ENCODE peak calls at places on chromosome 1, in nine cellular contexts. H is GM12865, N is uterus, G is fibroblast of villous mesenchyme, C is pancreas, Z is astrocyte of the spinal cord, P is type B pancreatic cell, D is BE2C, Y is fibroblast of lung. V is an unnamed sample.
A peak's percentile ranks its signal among the peaks of the same experiment; 100 is the strongest.

GRCh38 chr1:231923461-231924132 is 297.0 kb downstream of the DISC1 start:
- DNase-seq in H (no peak), N (no peak), G (no peak), C (no peak), Z (peak; percentile 45), P (no peak), D (no peak), Y (no peak), V (no peak)

GRCh38 chr1:46798820-46799219 is at the start of gene CYP4B1:
- DNase-seq in H (no peak), N (peak; percentile 44), G (no peak), C (no peak), Z (no peak), P (no peak), D (no peak), Y (no peak), V (no peak)

GRCh38 chr1:150410582-150411101 is 46.7 kb downstream of the RPRD2 start:
- DNase-seq in H (no peak), N (no peak), G (peak; percentile 61), C (no peak), Z (peak; percentile 4), P (no peak), D (no peak), Y (peak; percentile 14), V (peak; percentile 92)

GRCh38 chr1:41898191-41898713 is 20.5 kb downstream of the HIVEP3 start:
- DNase-seq in H (peak; percentile 27), N (no peak), G (peak; percentile 70), C (no peak), Z (peak; percentile 34), P (peak; percentile 55), D (no peak), Y (peak; percentile 69), V (no peak)

GRCh38 chr1:40838045-40838979 is 23.9 kb downstream of the CITED4 start:
- DNase-seq in H (no peak), N (no peak), G (no peak), C (no peak), Z (no peak), P (no peak), D (no peak), Y (no peak), V (no peak)

GRCh38 chr1:4045397-4046010 is 145.4 kb upstream of the C1orf174 start:
- DNase-seq in H (no peak), N (no peak), G (no peak), C (no peak), Z (no peak), P (no peak), D (no peak), Y (no peak), V (no peak)

GRCh38 chr1:121558514-121558913 is 373.7 kb downstream of the SRGAP2C start:
- DNase-seq in H (no peak), N (no peak), G (peak; percentile 64), C (no peak), Z (peak; percentile 76), P (no peak), D (no peak), Y (peak; percentile 40), V (no peak)

GRCh38 chr1:156926175-156926574 is 5.7 kb downstream of the LRRC71 start:
- DNase-seq in H (peak; percentile 54), N (no peak), G (peak; percentile 45), C (no peak), Z (peak; percentile 83), P (no peak), D (peak; percentile 80), Y (peak; percentile 46), V (peak; percentile 59)

GRCh38 chr1:223425550-223425949 is 32.3 kb downstream of the CCDC185 start:
- DNase-seq in H (no peak), N (no peak), G (no peak), C (no peak), Z (no peak), P (no peak), D (no peak), Y (no peak), V (no peak)

GRCh38 chr1:172613294-172613693 is 45.6 kb upstream of the FASLG start:
- DNase-seq in H (no peak), N (no peak), G (no peak), C (no peak), Z (no peak), P (no peak), D (no peak), Y (no peak), V (no peak)

GRCh38 chr1:172612478-172612877 is 46.4 kb upstream of the FASLG start:
- DNase-seq in H (no peak), N (no peak), G (no peak), C (no peak), Z (no peak), P (no peak), D (no peak), Y (no peak), V (no peak)

GRCh38 chr1:172607145-172607544 is 51.8 kb upstream of the FASLG start:
- DNase-seq in H (peak; percentile 4), N (no peak), G (no peak), C (no peak), Z (no peak), P (no peak), D (no peak), Y (no peak), V (no peak)

GRCh38 chr1:172608098-172608601 is 50.8 kb upstream of the FASLG start:
- DNase-seq in H (no peak), N (no peak), G (no peak), C (no peak), Z (no peak), P (no peak), D (no peak), Y (no peak), V (no peak)

GRCh38 chr1:172609528-172609927 is 49.4 kb upstream of the FASLG start:
- DNase-seq in H (peak; percentile 14), N (no peak), G (no peak), C (no peak), Z (peak; percentile 33), P (no peak), D (no peak), Y (peak; percentile 19), V (no peak)
- TF ChIP-seq CTCF in H (peak; percentile 24), N (no peak), G (peak; percentile 41), C (no peak), Z (peak; percentile 25), P (peak; percentile 49), D (peak; percentile 34), Y (no peak), V (peak; percentile 68)

DNA sequence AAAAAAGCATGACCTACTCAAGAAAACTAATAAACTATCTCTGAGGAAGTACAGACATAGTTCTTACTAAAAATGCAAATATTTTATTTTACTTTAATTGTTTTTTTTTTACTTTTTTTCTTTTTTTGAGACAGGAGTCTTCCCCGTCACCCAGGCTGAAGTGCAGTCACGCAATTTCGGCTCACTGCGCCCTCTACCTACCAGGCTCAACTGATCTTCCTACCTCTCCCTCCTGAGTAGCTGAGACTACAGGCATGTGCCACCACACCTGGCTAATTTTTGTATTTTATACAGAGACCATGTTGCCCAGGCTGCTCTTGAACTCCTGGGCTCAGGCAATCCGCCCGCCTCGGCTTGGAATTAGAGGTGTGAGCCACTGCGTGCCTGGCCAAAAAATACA is 1263.1 kb downstream of the KCNT2 start:
- DNase-seq in H (no peak), N (no peak), G (no peak), C (no peak), Z (no peak), P (no peak), D (no peak), Y (no peak), V (no peak)
- TF ChIP-seq CTCF in H (no peak), N (no peak), G (no peak), C (no peak), Z (no peak), P (peak; percentile 60), D (no peak), Y (no peak), V (no peak)

GRCh38 chr1:69319287-69319686 is 248.4 kb upstream of the LRRC7 start:
- DNase-seq in H (peak; percentile 34), N (no peak), G (no peak), C (no peak), Z (no peak), P (no peak), D (no peak), Y (no peak), V (no peak)

GRCh38 chr1:69315416-69315815 is 252.3 kb upstream of the LRRC7 start:
- DNase-seq in H (no peak), N (no peak), G (no peak), C (no peak), Z (no peak), P (no peak), D (no peak), Y (no peak), V (no peak)

GRCh38 chr1:69320679-69321310 is 246.9 kb upstream of the LRRC7 start:
- DNase-seq in H (peak; percentile 28), N (no peak), G (no peak), C (no peak), Z (no peak), P (no peak), D (no peak), Y (no peak), V (no peak)

GRCh38 chr1:69315823-69316222 is 251.9 kb upstream of the LRRC7 start:
- DNase-seq in H (peak; percentile 6), N (no peak), G (no peak), C (no peak), Z (no peak), P (no peak), D (no peak), Y (no peak), V (no peak)

GRCh38 chr1:69321311-69321710 is 246.4 kb upstream of the LRRC7 start:
- DNase-seq in H (no peak), N (no peak), G (no peak), C (no peak), Z (no peak), P (no peak), D (no peak), Y (no peak), V (no peak)
- TF ChIP-seq CTCF in H (no peak), N (no peak), G (no peak), C (no peak), Z (no peak), P (no peak), D (no peak), Y (no peak), V (no peak)

DNA sequence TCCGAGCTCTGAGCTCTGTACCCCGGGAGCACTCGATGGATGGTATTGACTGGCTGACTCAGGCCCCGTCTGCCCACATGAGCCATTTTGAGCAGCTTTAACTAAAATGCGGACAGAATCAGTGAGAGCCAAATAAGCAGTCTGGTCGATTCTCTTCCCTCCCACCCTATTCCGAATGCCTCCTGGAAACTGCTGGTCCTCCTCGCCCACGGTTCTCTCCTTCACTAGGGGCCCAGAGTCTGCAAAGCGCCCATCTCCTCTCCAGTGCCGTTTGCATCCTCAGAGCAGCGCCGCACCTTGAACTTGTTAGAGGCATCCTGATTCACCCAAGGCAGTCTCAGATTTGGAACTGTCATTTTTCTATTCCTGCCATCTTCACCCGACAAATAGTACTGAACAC is 126.0 kb upstream of the IRF2BP2 start:
- DNase-seq in H (no peak), N (no peak), G (no peak), C (no peak), Z (no peak), P (no peak), D (no peak), Y (no peak), V (no peak)
- TF ChIP-seq CTCF in H (no peak), N (no peak), G (no peak), C (no peak), Z (no peak), P (no peak), D (no peak), Y (no peak), V (no peak)